ENCODE peak calls at places on chromosomes 12 and 14, in ten cellular contexts. A is GM20000; H is fibroblast of gingiva; L is endothelial cell; Q is stimulated activated CD4-positive, alpha-beta T cell treated with anti-CD3 and anti-CD28 coated beads, Interleukin-12 subunit alpha, Interleukin-12 subunit beta, amount 100 ng/mL, for 48 hours; J is NCI-H524; M is OCI-M1; Y is AG09309; D is activated naive CD8-positive, alpha-beta T cell treated with anti-CD3 and anti-CD28 coated beads, Interleukin-2, amount 50 U/mL, for 24 hours; T is Caki2. N is an unnamed sample.

GRCh38 chr14:105138021-105138541 is 30.5 kb downstream of the JAG2 start:
- DNase-seq in A (no peak), H (no peak), L (peak), Q (no peak), J (no peak), M (no peak), Y (no peak), D (no peak), T (no peak), N (no peak)

GRCh38 chr14:69335421-69335820 is 62.7 kb downstream of the ERH start:
- DNase-seq in A (no peak), H (no peak), L (no peak), Q (no peak), J (no peak), M (no peak), Y (peak), D (no peak), T (no peak), N (no peak)

GRCh38 chr12:74334770-74335169 is 202.9 kb upstream of the ATXN7L3B start:
- DNase-seq in A (no peak), H (peak), L (no peak), Q (no peak), J (no peak), M (no peak), Y (no peak), D (no peak), T (no peak), N (no peak)

GRCh38 chr12:10310926-10311705 is 3.4 kb downstream of the KLRD1 start:
- DNase-seq in A (no peak), H (no peak), L (no peak), Q (no peak), J (no peak), M (no peak), Y (no peak), D (no peak), T (no peak), N (no peak)

GRCh38 chr14:95322646-95323045 is 2.9 kb upstream of the CLMN start:
- DNase-seq in A (no peak), H (peak), L (no peak), Q (no peak), J (no peak), M (no peak), Y (no peak), D (no peak), T (no peak), N (no peak)

GRCh38 chr14:75234173-75234855 is 44.3 kb upstream of the FOS start:
- DNase-seq in A (no peak), H (peak), L (no peak), Q (no peak), J (no peak), M (no peak), Y (peak), D (no peak), T (no peak), N (peak)

GRCh38 chr14:61472801-61473376 is 151.5 kb downstream of the PRKCH start:
- DNase-seq in A (no peak), H (no peak), L (no peak), Q (peak), J (no peak), M (no peak), Y (no peak), D (peak), T (no peak), N (no peak)

GRCh38 chr14:81766597-81766996 is 232.9 kb upstream of the SEL1L start:
- DNase-seq in A (no peak), H (no peak), L (no peak), Q (no peak), J (no peak), M (no peak), Y (no peak), D (no peak), T (no peak), N (no peak)

GRCh38 chr14:70333289-70333688 is 26.2 kb downstream of the COX16 start:
- DNase-seq in A (no peak), H (no peak), L (no peak), Q (no peak), J (no peak), M (no peak), Y (no peak), D (no peak), T (no peak), N (no peak)

GRCh38 chr12:53974084-53975018 is at the start of gene HOTAIR:
- DNase-seq in A (peak), H (no peak), L (no peak), Q (no peak), J (peak), M (no peak), Y (no peak), D (no peak), T (no peak), N (no peak)

GRCh38 chr12:52007158-52007921 is 594 bp downstream of the TAMALIN start:
- DNase-seq in A (peak), H (no peak), L (no peak), Q (peak), J (peak), M (no peak), Y (no peak), D (peak), T (no peak), N (peak)

GRCh38 chr14:61929651-61930050 is 167.4 kb downstream of the SNAPC1 start:
- DNase-seq in A (no peak), H (peak), L (no peak), Q (no peak), J (no peak), M (no peak), Y (no peak), D (no peak), T (no peak), N (no peak)

GRCh38 chr12:106865685-106866084 is 90.0 kb upstream of the TMEM263 start:
- DNase-seq in A (no peak), H (no peak), L (no peak), Q (no peak), J (no peak), M (no peak), Y (no peak), D (no peak), T (no peak), N (no peak)

GRCh38 chr14:54362089-54362504 is 34.7 kb upstream of the CDKN3 start:
- DNase-seq in A (no peak), H (no peak), L (no peak), Q (no peak), J (no peak), M (no peak), Y (no peak), D (no peak), T (no peak), N (no peak)

GRCh38 chr12:131825146-131825892 is 2.9 kb upstream of the MMP17 start:
- DNase-seq in A (no peak), H (peak), L (no peak), Q (no peak), J (no peak), M (no peak), Y (peak), D (no peak), T (no peak), N (no peak)

GRCh38 chr14:43540948-43541347 is 966.1 kb downstream of the FSCB start:
- DNase-seq in A (no peak), H (no peak), L (peak), Q (no peak), J (no peak), M (no peak), Y (no peak), D (no peak), T (no peak), N (no peak)

GRCh38 chr12:4287325-4288290 is 14.0 kb downstream of the CCND2 start:
- DNase-seq in A (no peak), H (no peak), L (no peak), Q (no peak), J (no peak), M (no peak), Y (no peak), D (peak), T (no peak), N (no peak)

GRCh38 chr12:110704750-110705149 is 15.8 kb upstream of the HVCN1 start:
- DNase-seq in A (peak), H (no peak), L (no peak), Q (no peak), J (no peak), M (peak), Y (no peak), D (no peak), T (no peak), N (no peak)

GRCh38 chr12:77387214-77387613 is 321.8 kb upstream of the E2F7 start:
- DNase-seq in A (no peak), H (no peak), L (no peak), Q (no peak), J (no peak), M (no peak), Y (no peak), D (no peak), T (no peak), N (no peak)

GRCh38 chr14:68546839-68547238 is 246.0 kb downstream of the ZFP36L1 start:
- DNase-seq in A (no peak), H (peak), L (no peak), Q (no peak), J (no peak), M (no peak), Y (peak), D (no peak), T (no peak), N (no peak)

GRCh38 chr14:38290601-38291190 is 34.8 kb upstream of the CLEC14A start:
- DNase-seq in A (no peak), H (peak), L (no peak), Q (no peak), J (no peak), M (no peak), Y (peak), D (no peak), T (peak), N (no peak)

GRCh38 chr12:82279597-82279996 is 78.6 kb downstream of the CCDC59 start:
- DNase-seq in A (no peak), H (no peak), L (no peak), Q (no peak), J (no peak), M (no peak), Y (no peak), D (no peak), T (no peak), N (no peak)